ENCODE peak calls at places on chromosomes 5 and 9, in four cellular contexts. One of them, this sample, is unnamed.

GRCh38 chr5:170436335-170436734 is 47.2 kb upstream of the KCNMB1 start:
- DNase-seq in fibroblast of gingiva: no peak
- DNase-seq in IMR-90: no peak
- DNase-seq in CD8-positive, alpha-beta T cell: no peak
- DNase-seq in this sample: no peak

GRCh38 chr9:105969672-105970071 is 275.3 kb downstream of the TMEM38B start:
- DNase-seq in fibroblast of gingiva: no peak
- DNase-seq in IMR-90: no peak
- DNase-seq in CD8-positive, alpha-beta T cell: no peak
- DNase-seq in this sample: no peak

GRCh38 chr5:32499261-32499660 is 54.7 kb upstream of the ZFR start:
- DNase-seq in IMR-90: no peak
- DNase-seq in CD8-positive, alpha-beta T cell: no peak
- DNase-seq in fibroblast of gingiva: no peak
- DNase-seq in this sample: no peak

GRCh38 chr9:130001185-130001584 is 41.8 kb downstream of the FNBP1 start:
- DNase-seq in fibroblast of gingiva: no peak
- DNase-seq in CD8-positive, alpha-beta T cell: no peak
- DNase-seq in IMR-90: no peak
- DNase-seq in this sample: no peak

GRCh38 chr9:114003756-114004155 is 74.3 kb downstream of the AMBP start:
- DNase-seq in CD8-positive, alpha-beta T cell: no peak
- DNase-seq in IMR-90: no peak
- DNase-seq in fibroblast of gingiva: no peak
- DNase-seq in this sample: peak; percentile 27

GRCh38 chr9:127311239-127311741 is 46.7 kb downstream of the GARNL3 start:
- DNase-seq in fibroblast of gingiva: peak; percentile 84
- DNase-seq in IMR-90: peak; percentile 36
- DNase-seq in CD8-positive, alpha-beta T cell: peak; percentile 18
- DNase-seq in this sample: peak; percentile 61

GRCh38 chr9:129677456-129677855 is 12.0 kb downstream of the PRRX2 start:
- DNase-seq in IMR-90: no peak
- DNase-seq in CD8-positive, alpha-beta T cell: no peak
- DNase-seq in fibroblast of gingiva: peak; percentile 74
- DNase-seq in this sample: no peak

GRCh38 chr9:107681988-107682387 is 192.4 kb upstream of the KLF4 start:
- DNase-seq in CD8-positive, alpha-beta T cell: no peak
- DNase-seq in fibroblast of gingiva: no peak
- DNase-seq in IMR-90: no peak
- DNase-seq in this sample: no peak

GRCh38 chr5:179907570-179908324 is at the start of gene TBC1D9B:
- DNase-seq in fibroblast of gingiva: peak; percentile 67
- DNase-seq in CD8-positive, alpha-beta T cell: peak; percentile 67
- DNase-seq in IMR-90: peak; percentile 45
- DNase-seq in this sample: peak; percentile 76

GRCh38 chr5:79547982-79548381 is 34.0 kb upstream of the HOMER1 start:
- DNase-seq in fibroblast of gingiva: no peak
- DNase-seq in CD8-positive, alpha-beta T cell: no peak
- DNase-seq in IMR-90: no peak
- DNase-seq in this sample: no peak

GRCh38 chr5:72328172-72328571 is 8.0 kb downstream of the PTCD2 start:
- DNase-seq in CD8-positive, alpha-beta T cell: no peak
- DNase-seq in IMR-90: peak; percentile 21
- DNase-seq in fibroblast of gingiva: peak; percentile 79
- DNase-seq in this sample: no peak

GRCh38 chr9:81823672-81824554 is 104.3 kb upstream of the SPATA31D4 start:
- DNase-seq in CD8-positive, alpha-beta T cell: no peak
- DNase-seq in IMR-90: no peak
- DNase-seq in fibroblast of gingiva: peak; percentile 45
- DNase-seq in this sample: no peak

GRCh38 chr5:122415481-122416120 is 103.6 kb downstream of the SNCAIP start:
- DNase-seq in IMR-90: peak; percentile 80
- DNase-seq in fibroblast of gingiva: peak; percentile 67
- DNase-seq in CD8-positive, alpha-beta T cell: no peak
- DNase-seq in this sample: peak; percentile 74

GRCh38 chr5:172744106-172745104 is 26.6 kb downstream of the DUSP1 start:
- DNase-seq in fibroblast of gingiva: no peak
- DNase-seq in CD8-positive, alpha-beta T cell: no peak
- DNase-seq in IMR-90: no peak
- DNase-seq in this sample: no peak

GRCh38 chr9:4420351-4420750 is 69.9 kb upstream of the SLC1A1 start:
- DNase-seq in CD8-positive, alpha-beta T cell: no peak
- DNase-seq in IMR-90: no peak
- DNase-seq in fibroblast of gingiva: no peak
- DNase-seq in this sample: no peak

This sample was measured in dermis blood vessel endothelial cell.